ENCODE peak calls at places on chromosomes 3 and 15, in four cellular contexts. H is GM12878, A is WTC11, Z is HepG2. P is an unnamed sample.

GRCh38 chr3:89227218-89227617 is 119.8 kb downstream of the EPHA3 start:
- DNase-seq in H (no peak), A (no peak), Z (no peak), P (no peak)

GRCh38 chr3:120615863-120616599 is 19.9 kb downstream of the NDUFB4 start:
- DNase-seq in H (no peak), A (no peak), Z (no peak), P (no peak)

GRCh38 chr15:85588657-85589056 is 206.1 kb downstream of the KLHL25 start:
- DNase-seq in H (no peak), A (no peak), Z (no peak), P (no peak)

GRCh38 chr15:70096215-70096974 is 1.3 kb downstream of the TLE3 start:
- DNase-seq in H (no peak), A (peak), Z (no peak), P (peak)

GRCh38 chr3:55165278-55165677 is 237.4 kb upstream of the LRTM1 start:
- DNase-seq in H (no peak), A (no peak), Z (no peak), P (no peak)

GRCh38 chr15:85318048-85318731 is 62.2 kb upstream of the AKAP13 start:
- DNase-seq in H (peak), A (no peak), Z (no peak), P (no peak)

GRCh38 chr3:42148982-42149432 is 57.9 kb downstream of the TRAK1 start:
- DNase-seq in H (no peak), A (peak), Z (no peak), P (peak)

GRCh38 chr3:23713641-23714040 is 92.1 kb upstream of the UBE2E1 start:
- DNase-seq in H (no peak), A (no peak), Z (no peak), P (no peak)

GRCh38 chr3:156150434-156151066 is 30.2 kb downstream of the KCNAB1 start:
- DNase-seq in H (no peak), A (peak), Z (peak), P (peak)

GRCh38 chr3:179108091-179108490 is 36.5 kb upstream of the ZMAT3 start:
- DNase-seq in H (no peak), A (no peak), Z (no peak), P (no peak)

GRCh38 chr15:68366314-68366713 is 65.6 kb downstream of the ITGA11 start:
- DNase-seq in H (no peak), A (peak), Z (no peak), P (no peak)
- TF ChIP-seq CTCF in H (no peak), A (no peak), Z (peak), P (no peak)

GRCh38 chr3:129336093-129336706 is 57.5 kb downstream of the HMCES start:
- DNase-seq in H (no peak), A (no peak), Z (no peak), P (no peak)
- TF ChIP-seq NR2C2 in H (no peak), A (no peak), Z (no peak), P (no peak)

DNA sequence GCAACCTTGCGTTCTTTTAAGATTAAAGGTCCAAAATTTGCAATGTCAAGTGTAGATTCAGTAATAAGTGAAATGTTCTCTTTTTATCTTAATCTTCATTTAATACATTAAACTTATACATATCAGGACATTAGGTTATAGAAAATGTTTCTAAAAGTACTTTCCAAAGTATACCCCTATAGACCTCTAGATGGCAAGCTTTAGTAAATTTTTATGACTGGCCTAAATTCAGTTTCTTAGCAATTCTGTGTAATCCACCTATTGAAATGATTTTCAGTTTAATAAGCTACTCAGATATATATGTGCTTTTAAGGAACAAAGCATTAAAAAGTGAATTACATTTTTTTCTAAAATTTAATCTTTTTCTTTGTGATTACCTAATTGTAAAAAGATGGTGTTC is 342.2 kb downstream of the GBE1 start:
- DNase-seq in H (no peak), A (no peak), Z (peak), P (peak)
- TF ChIP-seq CTCF in H (no peak), A (peak), Z (peak), P (no peak)

DNA sequence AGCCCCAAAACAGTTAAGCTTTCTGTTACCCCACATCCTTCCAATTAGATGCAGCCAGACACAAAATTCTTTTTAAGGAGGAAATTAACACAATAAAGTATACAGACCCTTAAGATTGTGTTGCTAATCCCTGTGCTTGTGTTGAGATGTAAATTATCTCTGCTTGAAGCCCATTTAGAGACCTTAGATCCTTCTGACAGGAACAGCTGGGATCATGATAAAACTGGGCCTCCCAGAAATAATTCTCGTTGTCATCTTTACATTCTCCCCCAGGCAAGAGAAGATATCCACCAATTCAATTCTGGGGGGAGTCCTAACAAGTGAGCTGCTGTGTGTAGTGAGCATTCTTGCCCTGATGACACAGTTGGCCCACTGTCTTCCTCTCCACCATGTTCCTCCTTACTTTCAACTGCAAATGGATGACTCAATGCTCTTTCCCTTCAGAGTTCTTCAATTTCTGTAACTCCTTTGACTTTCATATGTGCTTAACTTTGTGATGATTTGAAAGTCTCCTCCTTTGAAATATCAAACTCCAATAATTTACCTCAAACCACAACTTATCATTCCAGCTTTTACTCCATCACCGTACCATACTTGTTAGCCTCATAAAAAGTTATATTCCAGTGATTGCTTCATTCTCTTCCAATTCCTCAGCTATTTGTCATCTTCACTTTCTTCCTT is 186.6 kb downstream of the RAP2B start:
- DNase-seq in H (no peak), A (no peak), Z (no peak), P (no peak)
- TF ChIP-seq NR2C2 in H (no peak), A (no peak), Z (no peak), P (no peak)

GRCh38 chr15:62021991-62022600 is 38.2 kb downstream of the VPS13C start:
- DNase-seq in H (no peak), A (no peak), Z (peak), P (peak)
- TF ChIP-seq CTCF in H (peak), A (no peak), Z (peak), P (peak)

GRCh38 chr3:46664971-46665762 is 28.3 kb downstream of the ALS2CL start:
- DNase-seq in H (no peak), A (no peak), Z (no peak), P (no peak)

GRCh38 chr3:46667061-46667621 is 26.3 kb downstream of the ALS2CL start:
- DNase-seq in H (no peak), A (peak), Z (no peak), P (no peak)

GRCh38 chr3:46666471-46666845 is 27.0 kb downstream of the ALS2CL start:
- DNase-seq in H (no peak), A (no peak), Z (no peak), P (no peak)

GRCh38 chr3:46664188-46664970 is 29.1 kb downstream of the ALS2CL start:
- DNase-seq in H (no peak), A (no peak), Z (no peak), P (no peak)

DNA sequence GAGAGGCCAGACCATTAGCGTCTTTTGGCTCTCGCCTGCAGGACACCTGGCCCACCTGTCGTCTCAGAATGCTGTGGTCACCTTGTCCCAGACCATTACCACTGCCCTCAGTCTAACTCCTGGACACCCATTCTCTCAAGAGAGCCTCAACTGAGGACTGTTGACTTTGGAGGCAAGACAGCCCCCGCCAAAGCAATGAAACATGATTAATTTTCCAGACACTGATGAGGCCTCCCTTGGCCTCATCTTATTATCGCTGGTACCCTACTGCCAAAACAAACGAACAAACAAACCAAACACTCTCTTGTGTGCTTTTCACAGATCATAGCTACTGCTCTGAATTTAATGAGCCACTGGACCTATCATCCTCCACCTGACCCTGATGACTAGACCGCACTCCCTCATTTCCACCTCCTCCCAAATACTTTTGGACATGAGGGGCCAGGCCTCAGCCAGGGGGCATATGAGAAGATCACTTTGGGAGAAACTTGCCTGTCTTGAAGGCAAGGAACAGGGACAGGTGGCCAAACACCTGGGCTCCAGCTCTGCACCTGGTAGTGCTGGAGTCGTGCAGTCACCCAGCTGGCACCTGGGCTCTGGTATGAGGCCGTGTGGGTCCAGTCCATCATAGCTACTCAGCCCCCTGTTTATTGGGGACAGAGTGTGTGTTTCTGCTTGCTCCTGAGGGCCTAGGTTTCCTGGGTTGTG is 27.6 kb downstream of the ALS2CL start:
- DNase-seq in H (no peak), A (no peak), Z (no peak), P (no peak)
- TF ChIP-seq NR2C2 in H (no peak), A (no peak), Z (no peak), P (no peak)

DNA sequence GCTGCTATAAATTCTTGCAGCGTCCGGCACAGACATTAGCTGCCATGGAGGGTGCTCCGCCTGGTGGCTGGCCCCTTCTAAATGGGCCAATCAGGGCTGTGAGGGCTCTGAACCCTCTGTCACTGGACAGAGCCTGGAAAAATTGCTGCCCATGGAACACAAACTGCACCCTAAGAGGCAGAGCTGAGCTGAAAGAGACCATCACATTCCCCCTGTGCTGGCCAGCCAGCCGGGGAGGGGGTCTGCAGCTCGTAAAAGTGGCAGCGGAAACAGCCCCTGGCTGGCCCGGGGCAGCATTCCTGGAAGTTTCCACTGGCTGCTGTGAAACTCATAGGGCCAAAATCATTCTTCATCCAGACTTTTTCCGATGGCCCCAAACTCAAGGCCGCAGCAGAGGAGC is 21.0 kb upstream of the DUSP7 start:
- DNase-seq in H (no peak), A (no peak), Z (no peak), P (no peak)
- TF ChIP-seq CTCF in H (no peak), A (no peak), Z (no peak), P (no peak)

GRCh38 chr3:10950476-10951294 is 41.9 kb upstream of the SLC6A1 start:
- DNase-seq in H (no peak), A (peak), Z (peak), P (peak)
- TF ChIP-seq NR2C2 in H (no peak), A (no peak), Z (no peak), P (no peak)

DNA sequence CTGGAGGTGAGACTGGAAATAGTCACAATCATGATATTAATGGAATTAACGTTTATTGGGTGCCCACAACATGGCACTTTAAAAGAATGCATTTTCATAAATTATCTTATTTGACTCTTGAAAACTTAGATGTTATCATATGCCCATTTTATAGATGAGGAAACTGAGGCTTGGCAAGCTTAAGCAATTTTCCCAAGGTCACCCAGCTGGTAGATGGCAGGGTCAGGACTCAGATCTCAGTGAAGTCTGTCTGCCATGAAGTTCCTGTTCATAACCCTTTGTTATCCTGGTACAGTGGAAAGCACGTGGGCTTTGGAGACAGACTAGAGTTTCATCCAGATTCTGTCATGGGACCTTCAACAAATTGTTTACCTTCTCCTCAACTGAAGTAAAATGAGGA is 174.6 kb upstream of the NR2E3 start:
- DNase-seq in H (no peak), A (no peak), Z (no peak), P (no peak)
- TF ChIP-seq CTCF in H (no peak), A (no peak), Z (no peak), P (no peak)

GRCh38 chr3:133663569-133664313 is 2.0 kb upstream of the TOPBP1 start:
- DNase-seq in H (no peak), A (no peak), Z (peak), P (peak)
- TF ChIP-seq NR2C2 in H (no peak), A (no peak), Z (peak), P (peak)